ENCODE peak calls at places on chromosomes 6 and 20, in four cellular contexts. R is MM.1S, A is HCT116, F is SK-N-SH. K is an unnamed sample. For H3K9me3, the result is how much of the 10 kb centered on the place peaks cover.

GRCh38 chr20:23021541-23021940 is 13.6 kb upstream of the SSTR4 start:
- DNase-seq in R (no peak), A (no peak), F (no peak), K (no peak)

GRCh38 chr20:63101781-63102719 is 95.3 kb upstream of the BHLHE23 start:
- DNase-seq in R (peak), A (no peak), F (peak), K (no peak)

GRCh38 chr6:73394577-73395354 is at the start of gene DDX43:
- DNase-seq in R (no peak), A (no peak), F (peak), K (no peak)

GRCh38 chr6:57113105-57113504 is 23.1 kb downstream of the ZNF451 start:
- DNase-seq in R (no peak), A (no peak), F (no peak), K (no peak)

GRCh38 chr20:34142121-34142520 is 30.1 kb upstream of the EIF2S2 start:
- DNase-seq in R (no peak), A (no peak), F (no peak), K (no peak)

GRCh38 chr20:54643761-54644160 is 168.4 kb downstream of the DOK5 start:
- DNase-seq in R (no peak), A (no peak), F (no peak), K (no peak)

GRCh38 chr20:37688093-37688492 is 5.7 kb upstream of the CTNNBL1 start:
- DNase-seq in R (no peak), A (no peak), F (no peak), K (no peak)

GRCh38 chr20:14245368-14245970 is 91.9 kb downstream of the FLRT3 start:
- DNase-seq in R (no peak), A (no peak), F (no peak), K (no peak)

GRCh38 chr6:155125916-155126315 is 130.8 kb downstream of the TIAM2 start:
- DNase-seq in R (no peak), A (no peak), F (no peak), K (no peak)

GRCh38 chr20:50559149-50559548 is 49.0 kb downstream of the PTPN1 start:
- DNase-seq in R (no peak), A (no peak), F (no peak), K (no peak)

GRCh38 chr20:62618622-62619529 is 23.4 kb upstream of the SLCO4A1 start:
- DNase-seq in R (no peak), A (no peak), F (no peak), K (no peak)

GRCh38 chr6:160978141-160978926 is 13.2 kb upstream of the MAP3K4 start:
- DNase-seq in R (no peak), A (no peak), F (no peak), K (no peak)

GRCh38 chr20:10716855-10717254 is 43.1 kb upstream of the JAG1 start:
- DNase-seq in R (no peak), A (no peak), F (no peak), K (no peak)

GRCh38 chr6:170329321-170329720 is 22.8 kb downstream of the FAM120B start:
- DNase-seq in R (no peak), A (no peak), F (no peak), K (no peak)

GRCh38 chr6:137661601-137662000 is 167.4 kb upstream of the OLIG3 start:
- DNase-seq in R (peak), A (no peak), F (no peak), K (no peak)

GRCh38 chr6:150068173-150068785 is 642 bp downstream of the ULBP3 start:
- DNase-seq in R (no peak), A (no peak), F (no peak), K (no peak)

GRCh38 chr6:134817448-134817847 is 132.5 kb downstream of the ALDH8A1 start:
- DNase-seq in R (no peak), A (no peak), F (no peak), K (no peak)

GRCh38 chr6:4059115-4059777 is 19.7 kb downstream of the FAM217A start:
- DNase-seq in R (no peak), A (no peak), F (no peak), K (no peak)

GRCh38 chr20:32536861-32537656 is 48.1 kb downstream of the NOL4L start:
- DNase-seq in R (peak), A (no peak), F (peak), K (no peak)

GRCh38 chr20:1177680-1178079 is 7.1 kb downstream of the TMEM74B start:
- DNase-seq in R (no peak), A (peak), F (peak), K (peak)

GRCh38 chr6:44661221-44661609 is 273.7 kb downstream of the CDC5L start:
- DNase-seq in R (no peak), A (no peak), F (no peak), K (no peak)

GRCh38 chr6:5636210-5637030 is 370.3 kb downstream of the NRN1 start:
- DNase-seq in R (no peak), A (no peak), F (no peak), K (no peak)

GRCh38 chr6:116557863-116558262 is 4.3 kb downstream of the CALHM4 start:
- DNase-seq in R (no peak), A (peak), F (no peak), K (no peak)

GRCh38 chr6:4466769-4467480 is 309.3 kb upstream of the CDYL start:
- DNase-seq in R (no peak), A (no peak), F (no peak), K (no peak)

GRCh38 chr6:105374010-105374420 is 28.9 kb downstream of the PREP start:
- DNase-seq in R (no peak), A (no peak), F (no peak), K (no peak)

GRCh38 chr6:32194825-32195651 is 2.6 kb upstream of the GPSM3 start:
- DNase-seq in R (peak), A (peak), F (peak), K (no peak)

GRCh38 chr6:56293756-56294155 is 46.4 kb upstream of the COL21A1 start:
- DNase-seq in R (no peak), A (no peak), F (no peak), K (no peak)

GRCh38 chr6:148427333-148427732 is 84.7 kb downstream of the SASH1 start:
- DNase-seq in R (no peak), A (no peak), F (no peak), K (no peak)

GRCh38 chr6:90177544-90178293 is 118.9 kb downstream of the BACH2 start:
- DNase-seq in R (no peak), A (no peak), F (no peak), K (no peak)
- H3K9ac ChIP-seq in R (no peak), A (no peak), F (no peak), K (no peak)

GRCh38 chr6:141050470-141050869 is 1082.3 kb upstream of the GJE1 start:
- DNase-seq in R (no peak), A (no peak), F (no peak), K (no peak)
- H3K9me3 ChIP-seq in R (under half), A (under half), F (under half), K (under half)

GRCh38 chr6:100388868-100389519 is 75.7 kb downstream of the SIM1 start:
- DNase-seq in R (no peak), A (no peak), F (no peak), K (no peak)
- H3K9ac ChIP-seq in R (no peak), A (no peak), F (no peak), K (no peak)

DNA sequence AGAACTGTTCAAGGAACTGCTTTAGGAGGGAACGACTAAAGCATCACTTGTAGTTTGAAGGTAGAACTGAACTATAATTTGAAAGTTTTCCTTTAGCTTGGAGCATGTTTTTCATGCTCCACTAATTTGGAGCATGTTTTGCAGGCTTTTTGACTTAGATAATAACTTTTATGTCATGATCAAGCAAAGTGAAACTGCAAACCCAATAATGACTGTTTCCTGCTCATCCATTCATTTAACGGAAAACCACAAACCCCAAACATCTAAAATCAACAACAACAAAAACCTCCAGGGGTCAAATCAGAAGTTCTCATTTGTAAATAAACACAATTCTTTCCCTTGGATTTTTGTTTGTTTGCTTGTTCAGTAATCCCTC is 2.8 kb downstream of the SIM1 start:
- DNase-seq in R (peak), A (no peak), F (no peak), K (no peak)
- H3K9me3 ChIP-seq in R (under half), A (under half), F (under half), K (under half)

K was measured in NT2/D1.